ENCODE peak calls at places on chromosomes 13 and 19, in nine cellular contexts. U, J, Y, K, X, E, Z, N and R are unnamed samples.

GRCh38 chr13:109074853-109075252 is 445.4 kb downstream of the MYO16 start:
- DNase-seq in X (no peak), J (no peak), Y (no peak), Z (no peak), U (no peak), K (no peak), N (no peak), E (no peak), R (no peak)

GRCh38 chr19:41367848-41368301 is 3.9 kb upstream of the B9D2 start:
- DNase-seq in Y (peak; percentile 95), J (no peak), X (no peak), K (peak; percentile 95), N (no peak), U (peak; percentile 47), Z (peak; percentile 88), E (no peak), R (peak; percentile 57)

GRCh38 chr13:78722700-78723099 is 63.7 kb upstream of the OBI1 start:
- DNase-seq in E (no peak), J (no peak), Z (no peak), K (no peak), X (no peak), U (no peak), Y (no peak), N (no peak), R (no peak)

GRCh38 chr19:36604656-36605100 is 435 bp upstream of the ZNF382 start:
- DNase-seq in N (peak; percentile 85), J (peak; percentile 26), Z (peak; percentile 62), E (peak; percentile 85), Y (peak; percentile 76), K (peak; percentile 30), X (peak; percentile 81), U (peak; percentile 48), R (peak; percentile 48)

GRCh38 chr19:38663156-38663651 is 15.8 kb downstream of the ACTN4 start:
- DNase-seq in J (no peak), X (no peak), K (no peak), Y (no peak), Z (no peak), U (no peak), E (no peak), N (no peak), R (no peak)

GRCh38 chr19:16325161-16325527 is 518 bp downstream of the KLF2 start:
- DNase-seq in X (no peak), Y (no peak), K (no peak), N (no peak), U (no peak), E (peak; percentile 74), Z (no peak), J (peak; percentile 54), R (no peak)

GRCh38 chr13:38674208-38674607 is 12.7 kb upstream of the FREM2 start:
- DNase-seq in N (no peak), K (no peak), U (no peak), Z (no peak), X (no peak), Y (no peak), J (no peak), E (no peak), R (no peak)

GRCh38 chr13:94329754-94330551 is 149.5 kb downstream of the DCT start:
- DNase-seq in Z (peak; percentile 80), J (no peak), N (no peak), Y (no peak), X (no peak), E (no peak), K (peak; percentile 97), U (peak; percentile 34), R (no peak)

GRCh38 chr19:651114-651818 is 11.6 kb downstream of the FGF22 start:
- DNase-seq in K (no peak), N (no peak), Y (no peak), X (no peak), U (no peak), J (no peak), Z (no peak), E (no peak), R (no peak)

GRCh38 chr13:24071423-24072075 is 89.0 kb upstream of the SPATA13 start:
- DNase-seq in N (no peak), K (peak; percentile 8), Y (no peak), U (no peak), E (no peak), X (no peak), J (no peak), Z (no peak), R (no peak)

GRCh38 chr19:13995017-13995728 is 10.9 kb downstream of the RFX1 start:
- DNase-seq in J (no peak), Z (no peak), U (no peak), E (peak; percentile 71), Y (no peak), N (no peak), X (no peak), K (no peak), R (no peak)

GRCh38 chr13:50085063-50085462 is 69.8 kb downstream of the KCNRG start:
- DNase-seq in E (no peak), J (no peak), U (no peak), Z (peak; percentile 49), X (no peak), Y (peak; percentile 73), K (peak; percentile 38), N (no peak), R (peak; percentile 65)

GRCh38 chr13:114128624-114129522 is 3.5 kb downstream of the RASA3 start:
- DNase-seq in K (peak; percentile 95), Y (peak; percentile 93), N (peak; percentile 89), Z (peak; percentile 86), E (peak; percentile 83), U (peak; percentile 60), X (peak; percentile 83), J (no peak), R (peak; percentile 98)